ENCODE peak calls at places on chromosomes 2 and 18, in eight cellular contexts. M, T, K, H, F, E, R and N are unnamed samples.

GRCh38 chr2:228731517-228731916 is 539.6 kb downstream of the PID1 start:
- DNase-seq in K (no peak), E (peak), T (no peak), M (no peak), R (no peak), F (peak), H (peak), N (peak)

GRCh38 chr2:37858197-37858711 is 66.8 kb upstream of the RMDN2 start:
- DNase-seq in K (no peak), F (peak), T (no peak), H (no peak), R (no peak), M (no peak), E (peak), N (peak)

GRCh38 chr2:241339839-241340471 is 16.1 kb upstream of the FARP2 start:
- DNase-seq in K (no peak), R (no peak), M (no peak), E (peak), T (no peak), F (no peak), H (no peak), N (no peak)

GRCh38 chr2:171161425-171162289 is 964 bp upstream of the TLK1 start:
- DNase-seq in R (no peak), E (no peak), T (no peak), K (no peak), H (no peak), F (no peak), M (no peak), N (no peak)

GRCh38 chr2:103003750-103004250 is 242.0 kb downstream of the TMEM182 start:
- DNase-seq in E (no peak), R (no peak), F (no peak), K (no peak), H (no peak), M (no peak), T (no peak), N (no peak)

GRCh38 chr18:75133721-75134645 is 75.0 kb downstream of the PTGR3 start:
- DNase-seq in T (no peak), E (no peak), M (no peak), F (no peak), H (no peak), K (no peak), R (no peak), N (no peak)

GRCh38 chr2:173934895-173935294 is 30.3 kb downstream of the SP3 start:
- DNase-seq in H (no peak), R (no peak), F (no peak), E (no peak), K (no peak), T (no peak), M (no peak), N (no peak)

GRCh38 chr18:70931942-70932814 is 643.3 kb downstream of the SOCS6 start:
- DNase-seq in F (peak), M (no peak), T (no peak), K (no peak), E (peak), H (peak), R (peak), N (peak)